ENCODE peak calls at places on chromosome 17, in eight cellular contexts. B is lower leg skin, R is A549, M is IMR-90, X is esophagus muscularis mucosa, Q is body of pancreas, F is heart left ventricle, V is gastrocnemius medialis. L is an unnamed sample.

GRCh38 chr17:18224428-18225120 is 861 bp upstream of the LLGL1 start:
- DNase-seq in V (no peak), Q (no peak), F (peak), M (peak), R (no peak), B (no peak), X (no peak), L (no peak)

GRCh38 chr17:63032141-63032540 is 66.1 kb downstream of the TANC2 start:
- DNase-seq in R (peak), X (no peak), V (no peak), B (no peak), Q (no peak), M (no peak), F (no peak), L (no peak)

GRCh38 chr17:71441098-71441497 is 679.7 kb upstream of the SOX9 start:
- DNase-seq in B (no peak), Q (no peak), X (no peak), M (peak), F (no peak), V (no peak), R (peak), L (peak)

GRCh38 chr17:1110844-1111598 is 68.8 kb downstream of the ABR start:
- DNase-seq in V (no peak), R (peak), B (no peak), Q (peak), X (no peak), M (peak), F (peak), L (peak)

GRCh38 chr17:27207073-27207511 is 86.8 kb upstream of the WSB1 start:
- DNase-seq in M (peak), R (peak), B (no peak), X (no peak), F (no peak), Q (no peak), V (no peak), L (peak)

GRCh38 chr17:2323629-2324314 is 12.5 kb downstream of the TSR1 start:
- DNase-seq in Q (no peak), R (no peak), X (no peak), M (no peak), F (no peak), B (no peak), V (no peak), L (no peak)

GRCh38 chr17:49815761-49816281 is 27.3 kb downstream of the KAT7 start:
- DNase-seq in B (no peak), R (no peak), X (no peak), M (no peak), F (no peak), Q (no peak), V (no peak), L (no peak)

GRCh38 chr17:68401288-68401687 is 56.0 kb downstream of the WIPI1 start:
- DNase-seq in B (no peak), R (no peak), Q (no peak), M (no peak), F (no peak), V (no peak), X (peak), L (no peak)

GRCh38 chr17:16342979-16343378 is 10.3 kb downstream of the CENPV start:
- DNase-seq in V (peak), B (no peak), X (no peak), F (no peak), R (no peak), M (peak), Q (no peak), L (no peak)

GRCh38 chr17:75077072-75077489 is 10.7 kb upstream of the SLC16A5 start:
- DNase-seq in X (no peak), B (no peak), M (no peak), Q (no peak), V (no peak), F (no peak), R (no peak), L (no peak)

GRCh38 chr17:73802314-73802713 is 158.1 kb upstream of the SDK2 start:
- DNase-seq in X (no peak), B (no peak), Q (no peak), M (no peak), R (no peak), F (no peak), V (no peak), L (no peak)

GRCh38 chr17:49817993-49818392 is 29.5 kb downstream of the KAT7 start:
- DNase-seq in F (no peak), R (no peak), X (no peak), V (no peak), M (no peak), B (no peak), Q (no peak), L (no peak)

GRCh38 chr17:41772218-41772585 is 14.3 kb downstream of the JUP start:
- DNase-seq in V (no peak), M (no peak), F (no peak), Q (peak), R (no peak), B (peak), X (no peak), L (no peak)
- TF ChIP-seq POLR2A in V (no peak), M (no peak), F (no peak), Q (no peak), R (no peak), B (no peak), X (no peak), L (no peak)

DNA sequence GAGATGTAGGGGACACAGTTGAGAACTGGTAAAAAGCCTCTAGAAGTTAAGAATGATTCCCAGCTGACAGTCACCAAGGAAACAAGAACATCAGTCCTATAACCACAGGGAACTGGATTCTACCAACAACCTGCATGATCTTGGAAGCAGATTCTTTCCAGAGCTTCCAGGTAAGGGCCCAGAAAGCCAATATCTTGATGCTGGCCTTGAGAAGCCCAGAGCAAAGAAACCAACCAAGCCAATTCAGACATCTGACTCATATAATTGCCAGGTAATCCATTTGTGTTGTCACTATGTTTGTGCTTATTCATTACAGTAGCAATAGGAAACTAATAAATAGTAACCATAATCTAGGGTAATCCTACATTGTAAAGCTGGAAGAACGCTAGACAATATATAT is 81.6 kb downstream of the CACNG1 start:
- DNase-seq in M (no peak), X (no peak), R (no peak), F (no peak), Q (peak), V (no peak), B (no peak), L (no peak)
- TF ChIP-seq POLR2A in M (no peak), X (no peak), R (no peak), F (no peak), Q (no peak), V (no peak), B (no peak), L (no peak)

GRCh38 chr17:79073706-79074088 is 927 bp upstream of the ENGASE start:
- DNase-seq in B (no peak), R (no peak), M (no peak), F (no peak), Q (no peak), V (no peak), X (no peak), L (no peak)
- TF ChIP-seq POLR2A in B (no peak), R (no peak), M (no peak), F (no peak), Q (no peak), V (no peak), X (no peak), L (no peak)

GRCh38 chr17:72717676-72718075 is 374.8 kb downstream of the SLC39A11 start:
- DNase-seq in M (no peak), V (no peak), Q (no peak), R (no peak), F (no peak), X (no peak), B (no peak), L (no peak)

GRCh38 chr17:72714357-72714966 is 378.0 kb downstream of the SLC39A11 start:
- DNase-seq in X (no peak), R (peak), B (no peak), V (no peak), F (no peak), M (no peak), Q (no peak), L (no peak)

GRCh38 chr17:72717276-72717675 is 375.2 kb downstream of the SLC39A11 start:
- DNase-seq in B (no peak), V (no peak), R (no peak), F (no peak), Q (no peak), M (no peak), X (no peak), L (no peak)

GRCh38 chr17:72713701-72714100 is 378.8 kb downstream of the SLC39A11 start:
- DNase-seq in X (no peak), R (no peak), B (no peak), M (no peak), V (no peak), Q (no peak), F (no peak), L (no peak)

GRCh38 chr17:72715906-72716572 is 376.4 kb downstream of the SLC39A11 start:
- DNase-seq in M (peak), B (no peak), X (no peak), Q (peak), F (no peak), V (no peak), R (peak), L (peak)
- TF ChIP-seq POLR2A in M (peak), B (no peak), X (no peak), Q (peak), F (no peak), V (no peak), R (no peak), L (no peak)

DNA sequence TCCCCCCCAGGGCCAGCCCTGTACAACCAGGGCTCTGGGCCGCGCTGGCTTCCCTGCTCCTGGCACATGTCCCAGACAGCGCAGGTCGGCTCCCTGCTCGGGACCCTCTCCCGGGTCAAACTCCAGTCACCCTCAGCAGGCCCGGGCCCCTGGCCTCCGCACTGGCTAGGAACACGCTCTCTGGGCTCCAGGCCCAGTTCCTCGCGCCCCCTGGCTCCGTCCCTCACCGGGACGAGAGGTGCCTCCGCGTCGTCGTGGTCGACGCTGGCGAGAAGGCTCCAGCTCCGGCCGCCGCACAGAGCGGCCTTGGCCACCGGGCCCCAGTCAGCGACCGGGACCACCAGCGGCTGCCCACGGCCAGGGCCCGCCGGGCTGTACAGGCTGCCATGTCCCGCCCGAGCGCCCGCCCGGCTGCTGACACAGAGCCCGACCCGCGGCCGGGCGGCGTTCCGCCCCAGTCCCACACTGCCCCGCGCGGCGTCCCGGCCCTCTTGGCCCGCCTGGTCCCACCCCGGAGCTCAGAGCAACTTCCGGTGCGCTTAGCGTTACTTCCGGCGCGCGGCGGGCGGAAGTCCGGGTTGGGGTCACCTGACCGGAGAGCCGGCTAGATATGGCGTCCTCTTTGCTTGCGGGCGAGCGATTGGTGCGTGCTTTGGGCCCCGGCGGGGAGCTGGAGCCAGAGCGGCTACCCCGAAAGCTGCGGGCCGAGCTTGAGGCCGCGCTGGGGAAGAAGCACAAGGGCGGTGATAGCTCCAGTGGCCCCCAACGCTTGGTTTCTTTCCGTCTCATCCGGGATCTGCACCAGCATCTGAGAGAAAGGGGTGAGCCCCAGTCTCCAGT is at the start of gene POLDIP2:
- DNase-seq in M (peak), F (peak), X (peak), V (peak), R (peak), Q (peak), B (peak), L (peak)
- TF ChIP-seq POLR2A in M (peak), F (peak), X (peak), V (peak), R (peak), Q (peak), B (no peak), L (peak)

GRCh38 chr17:7251330-7252175 is at the start of gene CTDNEP1:
- DNase-seq in B (peak), X (peak), V (peak), R (peak), Q (peak), M (peak), F (peak), L (peak)
- TF ChIP-seq POLR2A in B (no peak), X (peak), V (peak), R (peak), Q (peak), M (no peak), F (no peak), L (peak)